ENCODE peak calls at places on chromosomes 11 and 22, in ten cellular contexts. I is transverse colon, T is breast epithelium, G is body of pancreas, D is A549, B is endothelial cell of umbilical vein, Q is adrenal gland, F is sigmoid colon, P is heart left ventricle, A is IMR-90. V is an unnamed sample.

GRCh38 chr22:50302041-50302541 is 5.4 kb downstream of the PLXNB2 start:
- DNase-seq in I (peak), T (no peak), G (no peak), D (no peak), B (no peak), Q (no peak), F (no peak), P (no peak), A (peak), V (no peak)

GRCh38 chr22:19693981-19694670 is 20.2 kb upstream of the SEPTIN5 start:
- DNase-seq in I (no peak), T (peak), G (no peak), D (no peak), B (no peak), Q (no peak), F (no peak), P (no peak), A (no peak), V (no peak)

GRCh38 chr11:17792161-17792560 is 57.6 kb downstream of the KCNC1 start:
- DNase-seq in I (no peak), T (no peak), G (no peak), D (no peak), B (no peak), Q (no peak), F (no peak), P (no peak), A (no peak), V (no peak)

GRCh38 chr11:75328426-75329277 is 22.8 kb downstream of the ARRB1 start:
- DNase-seq in I (peak), T (peak), G (peak), D (peak), B (peak), Q (peak), F (peak), P (peak), A (peak), V (peak)

GRCh38 chr11:63893355-63893754 is 23.6 kb downstream of the RCOR2 start:
- DNase-seq in I (no peak), T (no peak), G (no peak), D (no peak), B (no peak), Q (no peak), F (no peak), P (no peak), A (no peak), V (no peak)

GRCh38 chr11:132982769-132983168 is 549.5 kb downstream of the OPCML start:
- DNase-seq in I (no peak), T (no peak), G (no peak), D (no peak), B (no peak), Q (no peak), F (no peak), P (no peak), A (no peak), V (no peak)

GRCh38 chr11:75024764-75025211 is 36.1 kb downstream of the NEU3 start:
- DNase-seq in I (no peak), T (no peak), G (no peak), D (no peak), B (no peak), Q (peak), F (no peak), P (no peak), A (no peak), V (no peak)

GRCh38 chr11:65571940-65572339 is 398 bp upstream of the FAM89B start:
- DNase-seq in I (peak), T (no peak), G (peak), D (peak), B (peak), Q (peak), F (no peak), P (no peak), A (peak), V (no peak)

GRCh38 chr11:114088836-114089235 is 29.3 kb downstream of the ZBTB16 start:
- DNase-seq in I (no peak), T (no peak), G (peak), D (no peak), B (no peak), Q (no peak), F (peak), P (no peak), A (no peak), V (peak)

GRCh38 chr11:130672911-130673310 is 224.5 kb downstream of the ADAMTS15 start:
- DNase-seq in I (no peak), T (no peak), G (no peak), D (no peak), B (no peak), Q (no peak), F (no peak), P (no peak), A (peak), V (peak)

GRCh38 chr11:65180877-65181568 is 705 bp upstream of the CAPN1 start:
- DNase-seq in I (peak), T (peak), G (peak), D (peak), B (peak), Q (peak), F (peak), P (peak), A (peak), V (peak)

GRCh38 chr11:112401036-112401769 is 140.5 kb upstream of the PLET1 start:
- DNase-seq in I (no peak), T (no peak), G (no peak), D (no peak), B (no peak), Q (peak), F (no peak), P (no peak), A (no peak), V (no peak)

GRCh38 chr22:31230871-31231621 is 18.9 kb downstream of the LIMK2 start:
- DNase-seq in I (peak), T (no peak), G (peak), D (peak), B (peak), Q (peak), F (no peak), P (no peak), A (peak), V (peak)

GRCh38 chr11:71580057-71581003 is 2.3 kb downstream of the KRTAP5-11 start:
- DNase-seq in I (peak), T (peak), G (peak), D (peak), B (peak), Q (peak), F (peak), P (no peak), A (peak), V (peak)

GRCh38 chr11:10490398-10491232 is 35.6 kb downstream of the AMPD3 start:
- DNase-seq in I (peak), T (peak), G (peak), D (peak), B (peak), Q (peak), F (peak), P (peak), A (peak), V (peak)

GRCh38 chr11:118608268-118609214 is 1.1 kb downstream of the PHLDB1 start:
- DNase-seq in I (peak), T (no peak), G (peak), D (peak), B (peak), Q (peak), F (peak), P (peak), A (peak), V (peak)
- TF ChIP-seq POLR2A in I (no peak), T (no peak), G (peak), D (no peak), B (peak), Q (peak), F (no peak), P (peak), A (peak), V (peak)

GRCh38 chr11:12285811-12286222 is 91.6 kb upstream of the PARVA start:
- DNase-seq in I (no peak), T (no peak), G (no peak), D (no peak), B (peak), Q (no peak), F (no peak), P (no peak), A (peak), V (no peak)
- H3K27ac ChIP-seq in I (peak), T (no peak), G (no peak), D (peak), B (peak), Q (peak), F (peak), P (no peak), A (peak), V (no peak)

DNA sequence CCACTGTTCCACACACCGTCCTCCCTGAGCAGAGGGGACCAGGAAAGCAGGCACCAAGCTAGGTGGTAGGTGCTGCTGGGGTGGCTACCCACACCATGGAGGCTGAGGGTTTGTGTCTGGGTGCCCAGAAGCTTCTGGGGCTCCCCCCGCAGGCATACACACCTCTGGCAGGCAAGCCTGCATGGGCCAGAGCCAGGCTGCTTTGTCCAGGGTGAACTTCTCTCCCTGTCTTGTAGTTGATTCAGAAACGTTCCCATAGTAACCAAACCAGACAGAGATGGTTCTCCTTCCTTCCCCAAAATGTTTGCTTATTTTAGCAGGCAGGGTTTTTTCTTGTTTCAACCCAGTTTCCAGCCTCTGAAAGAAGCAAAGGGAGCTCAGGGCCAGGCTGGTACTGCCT is 40.9 kb upstream of the SUSD2 start:
- DNase-seq in I (no peak), T (no peak), G (no peak), D (no peak), B (no peak), Q (no peak), F (no peak), P (no peak), A (peak), V (no peak)
- TF ChIP-seq POLR2A in I (no peak), T (no peak), G (no peak), D (no peak), B (no peak), Q (no peak), F (no peak), P (no peak), A (no peak), V (no peak)

GRCh38 chr11:1557904-1558831 is 13.9 kb downstream of the DUSP8 start:
- DNase-seq in I (peak), T (no peak), G (peak), D (peak), B (no peak), Q (peak), F (peak), P (peak), A (peak), V (peak)
- H3K27ac ChIP-seq in I (peak), T (peak), G (peak), D (peak), B (no peak), Q (peak), F (peak), P (peak), A (peak), V (peak)

GRCh38 chr22:28800308-28801041 is at the start of gene XBP1:
- DNase-seq in I (peak), T (peak), G (peak), D (peak), B (peak), Q (peak), F (peak), P (peak), A (peak), V (peak)

GRCh38 chr22:28799834-28800307 is 498 bp downstream of the XBP1 start:
- DNase-seq in I (peak), T (peak), G (peak), D (no peak), B (peak), Q (peak), F (peak), P (peak), A (peak), V (peak)

GRCh38 chr22:28798810-28799124 is 1.6 kb downstream of the XBP1 start:
- DNase-seq in I (no peak), T (no peak), G (no peak), D (no peak), B (no peak), Q (no peak), F (no peak), P (no peak), A (no peak), V (no peak)

GRCh38 chr22:28801845-28802594 is 1.7 kb upstream of the XBP1 start:
- DNase-seq in I (peak), T (no peak), G (peak), D (no peak), B (peak), Q (peak), F (no peak), P (no peak), A (no peak), V (peak)

GRCh38 chr22:28799125-28799833 is 1.1 kb downstream of the XBP1 start:
- DNase-seq in I (peak), T (no peak), G (peak), D (peak), B (peak), Q (peak), F (peak), P (no peak), A (peak), V (no peak)
- TF ChIP-seq POLR2A in I (peak), T (peak), G (no peak), D (no peak), B (no peak), Q (peak), F (peak), P (peak), A (peak), V (no peak)